ENCODE peak calls at places on chromosomes 2 and 18, in seven cellular contexts. W is non-pigmented ciliary epithelial cell, J is pancreas, F is K562, A is sciatic nerve, Y is NAMALWA, C is cardiac septum. H is an unnamed sample.

GRCh38 chr2:144595686-144596073 is 75.8 kb upstream of the ZEB2 start:
- DNase-seq in J (no peak), F (no peak), Y (peak), C (no peak), A (no peak), W (no peak), H (no peak)

GRCh38 chr2:216083464-216084279 is 2.0 kb downstream of the TMEM169 start:
- DNase-seq in C (no peak), F (peak), J (no peak), A (no peak), Y (no peak), W (peak), H (no peak)

GRCh38 chr2:196954001-196954400 is 27.5 kb upstream of the PGAP1 start:
- DNase-seq in Y (no peak), A (no peak), C (no peak), W (no peak), F (no peak), J (no peak), H (no peak)

GRCh38 chr18:79404567-79404910 is 8.8 kb downstream of the NFATC1 start:
- DNase-seq in W (no peak), J (no peak), A (no peak), C (no peak), Y (no peak), F (no peak), H (no peak)

GRCh38 chr2:203811491-203812221 is 55.9 kb upstream of the CTLA4 start:
- DNase-seq in W (peak), Y (no peak), J (peak), F (no peak), C (peak), A (peak), H (peak)

GRCh38 chr18:57003342-57003741 is 143.5 kb upstream of the BOD1L2 start:
- DNase-seq in J (no peak), F (no peak), A (no peak), Y (no peak), W (no peak), C (no peak), H (no peak)

GRCh38 chr2:40165503-40165867 is 286.4 kb downstream of the SLC8A1 start:
- DNase-seq in C (no peak), F (no peak), A (no peak), J (no peak), Y (no peak), W (no peak), H (no peak)

GRCh38 chr2:180519276-180519675 is 461.1 kb upstream of the UBE2E3 start:
- DNase-seq in Y (no peak), J (no peak), C (no peak), W (no peak), F (no peak), A (no peak), H (no peak)

GRCh38 chr2:84495539-84496146 is 20.7 kb upstream of the DNAH6 start:
- DNase-seq in W (no peak), C (no peak), J (no peak), Y (peak), F (peak), A (no peak), H (no peak)

GRCh38 chr2:232028631-232029030 is 67.1 kb downstream of the DIS3L2 start:
- DNase-seq in F (no peak), J (no peak), C (no peak), W (no peak), A (no peak), Y (no peak), H (no peak)

GRCh38 chr2:40488927-40489677 is 37.2 kb upstream of the SLC8A1 start:
- DNase-seq in J (no peak), Y (peak), C (no peak), A (no peak), F (no peak), W (no peak), H (no peak)

GRCh38 chr2:67394734-67395133 is 2.4 kb upstream of the ETAA1 start:
- DNase-seq in F (no peak), A (no peak), W (no peak), C (no peak), J (no peak), Y (no peak), H (no peak)

GRCh38 chr2:637406-637776 is 39.8 kb downstream of the TMEM18 start:
- DNase-seq in J (peak), C (no peak), F (no peak), Y (no peak), W (no peak), A (no peak), H (no peak)

GRCh38 chr2:10057231-10058107 is 14.1 kb downstream of the KLF11 start:
- DNase-seq in Y (no peak), A (no peak), F (peak), W (no peak), C (no peak), J (peak), H (no peak)

GRCh38 chr2:96400049-96401000 is 64.8 kb downstream of the NCAPH start:
- DNase-seq in C (no peak), A (no peak), F (no peak), J (no peak), W (no peak), Y (no peak), H (no peak)

GRCh38 chr18:68397241-68398035 is 317.5 kb downstream of the TMX3 start:
- DNase-seq in J (no peak), W (no peak), Y (no peak), A (no peak), C (no peak), F (no peak), H (no peak)

GRCh38 chr18:27363918-27364317 is 178.8 kb upstream of the CHST9 start:
- DNase-seq in J (no peak), W (no peak), F (no peak), C (no peak), A (no peak), Y (peak), H (no peak)

GRCh38 chr2:225670111-225670974 is 270.8 kb downstream of the NYAP2 start:
- DNase-seq in C (no peak), F (peak), W (peak), J (no peak), Y (peak), A (no peak), H (no peak)